ENCODE peak calls at places on chromosome 2, in five cellular contexts. One of them, this sample, is unnamed.

GRCh38 chr2:221204699-221205098 is 367.4 kb downstream of the EPHA4 start:
- DNase-seq in neural progenitor cell: no peak
- DNase-seq in tibial artery: no peak
- DNase-seq in lower leg skin: no peak
- DNase-seq in heart left ventricle: no peak
- DNase-seq in this sample: no peak

GRCh38 chr2:222305510-222306392 is 7.0 kb upstream of the PAX3 start:
- DNase-seq in heart left ventricle: no peak
- DNase-seq in neural progenitor cell: peak
- DNase-seq in tibial artery: no peak
- DNase-seq in lower leg skin: no peak
- DNase-seq in this sample: no peak

GRCh38 chr2:12741361-12741760 is 24.6 kb downstream of the TRIB2 start:
- DNase-seq in heart left ventricle: no peak
- DNase-seq in neural progenitor cell: no peak
- DNase-seq in lower leg skin: no peak
- DNase-seq in tibial artery: no peak
- DNase-seq in this sample: no peak

GRCh38 chr2:15905986-15906491 is 34.3 kb upstream of the MYCN start:
- DNase-seq in neural progenitor cell: no peak
- DNase-seq in tibial artery: no peak
- DNase-seq in heart left ventricle: no peak
- DNase-seq in lower leg skin: no peak
- DNase-seq in this sample: no peak

GRCh38 chr2:54394392-54394791 is 61.7 kb upstream of the SPTBN1 start:
- DNase-seq in neural progenitor cell: no peak
- DNase-seq in heart left ventricle: no peak
- DNase-seq in lower leg skin: no peak
- DNase-seq in tibial artery: no peak
- DNase-seq in this sample: no peak

GRCh38 chr2:199303814-199304213 is 153.9 kb downstream of the SATB2 start:
- DNase-seq in heart left ventricle: no peak
- DNase-seq in tibial artery: peak
- DNase-seq in lower leg skin: no peak
- DNase-seq in neural progenitor cell: no peak
- DNase-seq in this sample: peak

GRCh38 chr2:84435331-84436081 is 23.6 kb downstream of the SUCLG1 start:
- DNase-seq in heart left ventricle: peak
- DNase-seq in tibial artery: no peak
- DNase-seq in lower leg skin: no peak
- DNase-seq in neural progenitor cell: no peak
- DNase-seq in this sample: no peak

GRCh38 chr2:129483366-129483765 is 496.1 kb upstream of the RAB6C start:
- DNase-seq in lower leg skin: no peak
- DNase-seq in tibial artery: no peak
- DNase-seq in heart left ventricle: peak
- DNase-seq in neural progenitor cell: no peak
- DNase-seq in this sample: no peak

GRCh38 chr2:173448938-173449471 is 94.3 kb downstream of the CDCA7 start:
- DNase-seq in tibial artery: peak
- DNase-seq in lower leg skin: peak
- DNase-seq in heart left ventricle: peak
- DNase-seq in neural progenitor cell: peak
- DNase-seq in this sample: peak

GRCh38 chr2:64459575-64459974 is 5.6 kb downstream of the LGALSL start:
- DNase-seq in neural progenitor cell: no peak
- DNase-seq in lower leg skin: no peak
- DNase-seq in heart left ventricle: no peak
- DNase-seq in tibial artery: no peak
- DNase-seq in this sample: no peak

GRCh38 chr2:163345795-163346573 is 389.8 kb downstream of the FIGN start:
- DNase-seq in tibial artery: no peak
- DNase-seq in neural progenitor cell: peak
- DNase-seq in heart left ventricle: no peak
- DNase-seq in lower leg skin: no peak
- DNase-seq in this sample: peak

GRCh38 chr2:55811048-55811447 is 112.5 kb downstream of the EFEMP1 start:
- DNase-seq in neural progenitor cell: no peak
- DNase-seq in heart left ventricle: no peak
- DNase-seq in tibial artery: no peak
- DNase-seq in lower leg skin: no peak
- DNase-seq in this sample: no peak

GRCh38 chr2:119170504-119170903 is 12.0 kb upstream of the C1QL2 start:
- DNase-seq in heart left ventricle: no peak
- DNase-seq in lower leg skin: no peak
- DNase-seq in tibial artery: no peak
- DNase-seq in neural progenitor cell: no peak
- DNase-seq in this sample: no peak

GRCh38 chr2:162079514-162079913 is 5.5 kb upstream of the DPP4 start:
- DNase-seq in lower leg skin: no peak
- DNase-seq in heart left ventricle: no peak
- DNase-seq in tibial artery: no peak
- DNase-seq in neural progenitor cell: no peak
- DNase-seq in this sample: no peak

GRCh38 chr2:81734981-81735380 is 1430.4 kb upstream of the LRRTM1 start:
- DNase-seq in neural progenitor cell: no peak
- DNase-seq in lower leg skin: no peak
- DNase-seq in tibial artery: no peak
- DNase-seq in heart left ventricle: no peak
- DNase-seq in this sample: no peak

GRCh38 chr2:160288324-160288723 is 88.3 kb upstream of the ITGB6 start:
- DNase-seq in heart left ventricle: no peak
- DNase-seq in neural progenitor cell: no peak
- DNase-seq in tibial artery: no peak
- DNase-seq in lower leg skin: no peak
- DNase-seq in this sample: peak

GRCh38 chr2:222582931-222583330 is 73.0 kb downstream of the FARSB start:
- DNase-seq in neural progenitor cell: no peak
- DNase-seq in heart left ventricle: no peak
- DNase-seq in tibial artery: no peak
- DNase-seq in lower leg skin: no peak
- DNase-seq in this sample: no peak

GRCh38 chr2:217936952-217937351 is 65.8 kb downstream of the TNS1 start:
- DNase-seq in tibial artery: no peak
- DNase-seq in neural progenitor cell: no peak
- DNase-seq in lower leg skin: no peak
- DNase-seq in heart left ventricle: no peak
- DNase-seq in this sample: no peak
- H3K4me3 ChIP-seq in tibial artery: peak
- H3K4me3 ChIP-seq in neural progenitor cell: no peak
- H3K4me3 ChIP-seq in lower leg skin: no peak
- H3K4me3 ChIP-seq in heart left ventricle: peak
- H3K4me3 ChIP-seq in this sample: peak

DNA sequence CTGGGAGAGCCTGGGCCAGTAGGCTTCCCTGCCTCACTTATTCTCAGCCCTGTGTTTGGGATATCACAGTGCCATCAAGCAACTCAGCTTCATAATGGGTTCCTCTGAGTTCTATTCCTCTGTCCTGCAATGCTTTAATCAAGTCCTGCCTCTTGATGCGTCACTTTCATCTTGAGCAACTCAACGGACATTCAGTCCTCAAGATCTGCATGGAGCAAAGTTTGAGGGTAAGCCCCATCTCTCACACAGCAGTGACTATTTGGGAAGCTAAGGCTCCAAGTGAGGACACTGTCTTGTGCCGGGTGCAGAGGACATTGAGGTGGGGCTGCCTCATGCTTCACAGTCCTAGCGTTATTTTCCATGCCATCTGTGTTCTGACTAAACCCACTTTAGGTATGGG is 50.9 kb upstream of the PLB1 start:
- DNase-seq in neural progenitor cell: no peak
- DNase-seq in lower leg skin: no peak
- DNase-seq in tibial artery: no peak
- DNase-seq in heart left ventricle: no peak
- DNase-seq in this sample: no peak
- TF ChIP-seq CTCF in neural progenitor cell: no peak
- TF ChIP-seq CTCF in lower leg skin: no peak
- TF ChIP-seq CTCF in tibial artery: no peak
- TF ChIP-seq CTCF in heart left ventricle: no peak
- TF ChIP-seq CTCF in this sample: no peak

DNA sequence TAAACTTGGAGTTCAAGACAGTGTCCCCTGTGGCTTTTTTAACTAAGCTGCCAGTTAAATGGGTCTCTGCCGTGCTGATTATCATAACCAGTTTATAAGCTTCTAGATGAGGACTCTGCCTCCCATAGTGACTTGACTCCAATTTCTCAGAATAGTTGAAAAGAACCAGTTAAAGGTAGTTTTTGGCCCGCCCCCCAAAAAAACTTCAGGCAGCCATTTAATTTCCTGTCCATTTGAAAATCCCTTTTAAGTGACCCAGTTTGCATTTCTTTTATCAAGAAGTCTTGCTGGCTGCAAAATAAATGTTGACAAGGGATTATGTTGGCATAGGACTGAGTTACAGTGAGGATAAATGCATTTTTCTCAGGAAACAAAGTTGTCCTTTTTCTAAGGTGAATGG is 2.3 kb downstream of the SLC20A1 start:
- DNase-seq in lower leg skin: no peak
- DNase-seq in neural progenitor cell: no peak
- DNase-seq in tibial artery: no peak
- DNase-seq in heart left ventricle: no peak
- DNase-seq in this sample: no peak
- H3K4me3 ChIP-seq in lower leg skin: no peak
- H3K4me3 ChIP-seq in neural progenitor cell: no peak
- H3K4me3 ChIP-seq in tibial artery: peak
- H3K4me3 ChIP-seq in heart left ventricle: peak
- H3K4me3 ChIP-seq in this sample: peak

GRCh38 chr2:1789610-1790009 is 45.3 kb upstream of the PXDN start:
- DNase-seq in heart left ventricle: no peak
- DNase-seq in tibial artery: no peak
- DNase-seq in lower leg skin: no peak
- DNase-seq in neural progenitor cell: no peak
- DNase-seq in this sample: no peak
- TF ChIP-seq CTCF in heart left ventricle: no peak
- TF ChIP-seq CTCF in tibial artery: no peak
- TF ChIP-seq CTCF in lower leg skin: no peak
- TF ChIP-seq CTCF in neural progenitor cell: peak
- TF ChIP-seq CTCF in this sample: no peak

DNA sequence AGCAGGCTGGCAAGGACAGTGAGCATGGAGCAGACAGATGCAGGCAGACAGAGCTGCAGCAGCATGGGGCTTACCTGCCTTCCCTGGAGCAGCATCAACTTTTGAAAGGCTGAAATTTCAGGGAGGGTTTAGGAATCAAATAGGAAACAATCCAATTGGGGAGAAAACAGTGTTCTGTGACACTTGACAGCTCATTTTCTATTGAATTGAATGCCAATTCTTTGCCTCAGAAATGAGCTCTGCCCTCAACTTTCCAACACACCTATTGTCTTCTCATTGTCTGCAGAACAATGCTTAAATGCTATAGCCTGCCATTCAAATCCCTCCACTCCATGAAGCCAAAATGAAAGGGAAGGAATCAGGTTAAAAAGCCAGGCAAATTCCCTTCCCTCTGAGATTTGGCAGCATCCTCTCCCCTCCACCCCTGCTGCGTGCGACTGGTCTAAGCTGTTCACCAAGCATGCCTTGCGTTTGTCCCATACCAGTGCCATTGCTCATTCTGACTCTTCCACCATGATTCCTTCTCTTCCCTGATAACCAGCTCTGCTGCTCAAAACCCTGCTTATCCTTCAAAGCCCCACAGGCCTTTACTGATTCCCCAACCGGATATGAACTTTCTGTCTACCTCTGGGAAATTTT is 32.3 kb upstream of the TMEM131 start:
- DNase-seq in neural progenitor cell: peak
- DNase-seq in tibial artery: no peak
- DNase-seq in lower leg skin: no peak
- DNase-seq in heart left ventricle: no peak
- DNase-seq in this sample: peak
- H3K4me3 ChIP-seq in neural progenitor cell: no peak
- H3K4me3 ChIP-seq in tibial artery: no peak
- H3K4me3 ChIP-seq in lower leg skin: no peak
- H3K4me3 ChIP-seq in heart left ventricle: no peak
- H3K4me3 ChIP-seq in this sample: no peak

DNA sequence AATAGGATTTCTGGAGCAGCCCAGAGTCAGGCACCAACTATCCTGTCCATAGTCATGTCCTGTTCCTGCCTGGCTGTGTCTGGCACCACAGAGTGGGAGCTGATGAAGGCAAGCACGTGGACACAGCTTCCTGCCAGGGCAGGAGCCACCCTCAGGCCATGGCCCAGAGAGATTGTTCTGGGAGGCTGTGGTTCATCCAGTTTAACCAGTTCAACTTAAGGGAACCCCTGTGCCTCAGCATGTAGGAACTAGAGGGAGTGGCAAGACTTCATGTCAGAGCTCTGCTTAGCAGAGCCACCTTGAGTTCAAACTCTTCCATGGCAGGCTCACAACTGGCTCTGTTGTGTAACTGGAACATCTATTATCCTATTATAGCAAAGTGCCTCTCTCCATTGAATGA is 73.2 kb upstream of the NCKAP5 start:
- DNase-seq in neural progenitor cell: peak
- DNase-seq in heart left ventricle: no peak
- DNase-seq in lower leg skin: peak
- DNase-seq in tibial artery: peak
- DNase-seq in this sample: no peak
- TF ChIP-seq CTCF in neural progenitor cell: peak
- TF ChIP-seq CTCF in heart left ventricle: no peak
- TF ChIP-seq CTCF in lower leg skin: no peak
- TF ChIP-seq CTCF in tibial artery: no peak
- TF ChIP-seq CTCF in this sample: no peak

This sample was measured in AG10803.